ENCODE peak calls at places on chromosomes 2 and 18, in five cellular contexts. C, M, H, X and G are unnamed samples.

GRCh38 chr2:77054938-77055337 is 467.2 kb downstream of the LRRTM4 start:
- DNase-seq in C (no peak), M (peak; percentile 41), H (peak; percentile 19), X (no peak), G (no peak)

GRCh38 chr2:26630669-26631360 is 10.4 kb downstream of the CIB4 start:
- DNase-seq in C (peak; percentile 54), M (peak; percentile 65), H (peak; percentile 71), X (no peak), G (no peak)

GRCh38 chr2:65309699-65310098 is 82.1 kb downstream of the ACTR2 start:
- DNase-seq in C (no peak), M (peak; percentile 70), H (no peak), X (no peak), G (no peak)

GRCh38 chr2:218988164-218988563 is 3.2 kb upstream of the FEV start:
- DNase-seq in C (no peak), M (no peak), H (peak; percentile 7), X (no peak), G (no peak)

GRCh38 chr2:9473308-9473984 is 905 bp upstream of the IAH1 start:
- DNase-seq in C (peak; percentile 60), M (peak; percentile 87), H (peak; percentile 80), X (no peak), G (no peak)

GRCh38 chr18:28161608-28162599 is 15.0 kb downstream of the CDH2 start:
- DNase-seq in C (no peak), M (no peak), H (no peak), X (no peak), G (no peak)

GRCh38 chr2:175310813-175311504 is 129.4 kb upstream of the ATP5MC3 start:
- DNase-seq in C (no peak), M (no peak), H (no peak), X (no peak), G (no peak)

GRCh38 chr2:120796094-120796493 is 60.4 kb downstream of the GLI2 start:
- DNase-seq in C (no peak), M (no peak), H (no peak), X (no peak), G (no peak)

GRCh38 chr2:180219471-180219870 is 212.4 kb upstream of the CWC22 start:
- DNase-seq in C (no peak), M (no peak), H (no peak), X (no peak), G (no peak)

GRCh38 chr2:150063432-150063889 is 424.0 kb downstream of the RND3 start:
- DNase-seq in C (no peak), M (no peak), H (no peak), X (no peak), G (no peak)

GRCh38 chr2:88074854-88075292 is 7.2 kb downstream of the SMYD1 start:
- DNase-seq in C (no peak), M (no peak), H (no peak), X (no peak), G (peak; percentile 57)

GRCh38 chr2:12555012-12555645 is 161.6 kb upstream of the TRIB2 start:
- DNase-seq in C (no peak), M (no peak), H (no peak), X (no peak), G (peak; percentile 8)

GRCh38 chr2:1641498-1641897 is 102.8 kb downstream of the PXDN start:
- DNase-seq in C (no peak), M (no peak), H (peak; percentile 83), X (no peak), G (no peak)

GRCh38 chr2:175418224-175418843 is 236.8 kb upstream of the ATP5MC3 start:
- DNase-seq in C (no peak), M (peak; percentile 24), H (no peak), X (no peak), G (no peak)

GRCh38 chr18:2293109-2293839 is 278.0 kb downstream of the METTL4 start:
- DNase-seq in C (no peak), M (peak; percentile 85), H (no peak), X (no peak), G (no peak)

GRCh38 chr2:144111443-144111842 is 408.5 kb downstream of the ZEB2 start:
- DNase-seq in C (no peak), M (peak; percentile 11), H (no peak), X (no peak), G (peak; percentile 34)

GRCh38 chr18:5662586-5663090 is 118.8 kb upstream of the EPB41L3 start:
- DNase-seq in C (no peak), M (no peak), H (no peak), X (no peak), G (no peak)

GRCh38 chr2:54419386-54419785 is 36.7 kb upstream of the SPTBN1 start:
- DNase-seq in C (no peak), M (no peak), H (no peak), X (no peak), G (no peak)

GRCh38 chr2:241010531-241011295 is 12.3 kb downstream of the SNED1 start:
- DNase-seq in C (no peak), M (peak; percentile 0), H (no peak), X (no peak), G (no peak)

GRCh38 chr2:55865095-55865835 is 58.3 kb downstream of the EFEMP1 start:
- DNase-seq in C (no peak), M (no peak), H (no peak), X (no peak), G (no peak)

GRCh38 chr2:149743842-149744468 is 156.4 kb upstream of the MMADHC start:
- DNase-seq in C (no peak), M (no peak), H (no peak), X (no peak), G (peak; percentile 74)

GRCh38 chr2:53768233-53768542 is 584 bp downstream of the CHAC2 start:
- DNase-seq in C (no peak), M (no peak), H (no peak), X (no peak), G (no peak)

GRCh38 chr2:21633531-21634310 is 510.0 kb downstream of the TDRD15 start:
- DNase-seq in C (no peak), M (peak; percentile 69), H (no peak), X (no peak), G (no peak)

GRCh38 chr2:14634885-14635871 is 2.7 kb downstream of the LRATD1 start:
- DNase-seq in C (peak; percentile 90), M (peak; percentile 10), H (peak; percentile 81), X (peak; percentile 60), G (no peak)

GRCh38 chr2:152012697-152013096 is 86.1 kb downstream of the CACNB4 start:
- DNase-seq in C (no peak), M (no peak), H (no peak), X (no peak), G (no peak)

GRCh38 chr2:217709496-217710217 is 293.1 kb downstream of the TNS1 start:
- DNase-seq in C (no peak), M (no peak), H (no peak), X (no peak), G (no peak)

GRCh38 chr2:193222456-193222855 is 1027.7 kb upstream of the TMEFF2 start:
- DNase-seq in C (no peak), M (no peak), H (no peak), X (no peak), G (no peak)

GRCh38 chr2:38716185-38716584 is 35.0 kb downstream of the SRSF7 start:
- DNase-seq in C (no peak), M (no peak), H (no peak), X (no peak), G (peak; percentile 16)

GRCh38 chr2:186064507-186064906 is 325.9 kb downstream of the FSIP2 start:
- DNase-seq in C (no peak), M (no peak), H (no peak), X (no peak), G (no peak)

GRCh38 chr2:161709428-161709827 is 85.2 kb downstream of the SLC4A10 start:
- DNase-seq in C (no peak), M (no peak), H (no peak), X (no peak), G (no peak)

GRCh38 chr2:71937401-71937800 is 210.3 kb downstream of the CYP26B1 start:
- DNase-seq in C (no peak), M (no peak), H (no peak), X (no peak), G (no peak)

GRCh38 chr2:137168564-137168963 is 403.2 kb downstream of the THSD7B start:
- DNase-seq in C (no peak), M (no peak), H (no peak), X (no peak), G (no peak)

GRCh38 chr2:109351164-109351756 is 222.3 kb downstream of the SH3RF3 start:
- DNase-seq in C (no peak), M (no peak), H (peak; percentile 51), X (no peak), G (peak; percentile 40)

GRCh38 chr2:179605341-179605740 is 256.1 kb downstream of the ZNF385B start:
- DNase-seq in C (no peak), M (no peak), H (no peak), X (no peak), G (no peak)

GRCh38 chr2:172937884-172938712 is 137.5 kb upstream of the MAP3K20 start:
- DNase-seq in C (no peak), M (no peak), H (no peak), X (no peak), G (no peak)

GRCh38 chr2:238141541-238142318 is 3.3 kb downstream of the KLHL30 start:
- DNase-seq in C (peak; percentile 91), M (no peak), H (no peak), X (no peak), G (no peak)

GRCh38 chr18:67783215-67783946 is 266.9 kb upstream of the DSEL start:
- DNase-seq in C (no peak), M (no peak), H (no peak), X (no peak), G (peak; percentile 41)